ENCODE peak calls at places on chromosomes 12 and 14, in six cellular contexts. J, I, K, A, Y and N are unnamed samples.

GRCh38 chr12:1776139-1776975 is 44.0 kb upstream of the LRTM2 start:
- DNase-seq in J (no peak), I (no peak), K (peak; percentile 12), A (no peak), Y (peak; percentile 84), N (peak; percentile 60)

GRCh38 chr14:81219821-81220487 is 805 bp downstream of the GTF2A1 start:
- DNase-seq in J (peak; percentile 38), I (peak; percentile 29), K (peak; percentile 78), A (peak; percentile 18), Y (peak; percentile 19), N (peak; percentile 65)

GRCh38 chr12:12673296-12673695 is 22.7 kb downstream of the GPR19 start:
- DNase-seq in J (no peak), I (no peak), K (no peak), A (no peak), Y (no peak), N (no peak)

GRCh38 chr12:96063046-96063445 is 27.7 kb upstream of the LTA4H start:
- DNase-seq in J (no peak), I (no peak), K (no peak), A (no peak), Y (peak; percentile 22), N (no peak)

GRCh38 chr12:66189476-66189823 is 436 bp downstream of the IRAK3 start:
- DNase-seq in J (no peak), I (no peak), K (no peak), A (no peak), Y (no peak), N (peak; percentile 46)

GRCh38 chr12:78375461-78375860 is 489.1 kb upstream of the SYT1 start:
- DNase-seq in J (no peak), I (no peak), K (no peak), A (no peak), Y (no peak), N (no peak)

GRCh38 chr14:75491376-75491978 is 30.8 kb upstream of the BATF start:
- DNase-seq in J (no peak), I (no peak), K (no peak), A (no peak), Y (no peak), N (no peak)

GRCh38 chr14:67442139-67442906 is 30.4 kb upstream of the PLEK2 start:
- DNase-seq in J (peak; percentile 65), I (no peak), K (no peak), A (no peak), Y (no peak), N (no peak)

GRCh38 chr12:15049456-15050153 is 76.8 kb downstream of the PDE6H start:
- DNase-seq in J (no peak), I (no peak), K (no peak), A (no peak), Y (no peak), N (no peak)
- H3K27ac ChIP-seq in J (no peak overlapping the region), I (peak overlapping the region; percentile 49), K (no peak overlapping the region), A (no peak overlapping the region), Y (no peak overlapping the region), N (no peak overlapping the region)

DNA sequence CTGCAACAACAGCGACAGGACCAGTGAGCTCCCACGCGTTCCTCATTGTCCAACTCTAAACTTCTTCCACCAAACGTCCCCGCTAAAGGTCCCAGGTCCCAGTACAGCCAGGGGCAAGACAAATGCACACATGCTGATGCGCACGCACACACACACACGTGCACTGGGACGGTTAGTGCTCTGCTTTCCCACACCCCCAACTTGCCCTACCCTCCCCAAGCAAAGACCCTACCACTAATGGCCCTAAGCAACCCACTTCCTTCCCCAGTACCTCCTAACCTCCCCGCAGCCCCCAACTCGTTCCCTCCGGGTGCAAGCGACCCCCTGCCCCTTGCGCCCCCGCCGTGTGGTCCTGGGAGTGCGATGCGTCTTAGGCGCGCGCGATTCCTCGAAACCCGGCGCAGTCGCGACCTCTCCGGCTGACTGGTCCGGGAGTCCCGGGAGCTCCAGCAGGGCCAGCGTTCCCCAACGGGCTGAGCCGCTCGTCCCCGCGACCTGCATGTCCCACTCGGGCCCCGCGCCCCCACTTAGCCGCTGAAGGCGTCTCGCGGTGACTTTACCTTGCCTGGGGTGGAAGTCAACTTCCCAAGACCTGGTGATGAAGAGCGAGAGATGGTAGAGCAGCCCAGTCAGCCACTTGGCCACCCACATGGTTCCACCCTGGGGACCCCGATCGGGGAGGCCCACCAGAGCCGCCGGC is 582 bp downstream of the ADAMTS20 start:
- DNase-seq in J (no peak), I (no peak), K (peak; percentile 67), A (no peak), Y (no peak), N (peak; percentile 26)
- H3K4me3 ChIP-seq in J (no peak overlapping the region), I (no peak overlapping the region), K (peak overlapping the region; percentile 65), A (no peak overlapping the region), Y (peak overlapping the region; percentile 36), N (peak overlapping the region; percentile 36)

GRCh38 chr12:6786416-6787094 is 2.8 kb upstream of the CD4 start:
- DNase-seq in J (no peak), I (no peak), K (peak; percentile 46), A (no peak), Y (no peak), N (no peak)
- H3K27ac ChIP-seq in J (no peak overlapping the region), I (no peak overlapping the region), K (no peak overlapping the region), A (peak overlapping the region; percentile 63), Y (no peak overlapping the region), N (no peak overlapping the region)

GRCh38 chr12:113239811-113240331 is 18.6 kb downstream of the TPCN1 start:
- DNase-seq in J (no peak), I (peak; percentile 82), K (no peak), A (no peak), Y (no peak), N (peak; percentile 69)

GRCh38 chr12:113242560-113242959 is 21.3 kb downstream of the TPCN1 start:
- DNase-seq in J (no peak), I (no peak), K (no peak), A (no peak), Y (no peak), N (no peak)

GRCh38 chr12:113240395-113240794 is 19.1 kb downstream of the TPCN1 start:
- DNase-seq in J (no peak), I (no peak), K (no peak), A (no peak), Y (no peak), N (no peak)

GRCh38 chr12:113241191-113242017 is 20.1 kb downstream of the TPCN1 start:
- DNase-seq in J (peak; percentile 82), I (peak; percentile 74), K (no peak), A (no peak), Y (peak; percentile 95), N (peak; percentile 47)

DNA sequence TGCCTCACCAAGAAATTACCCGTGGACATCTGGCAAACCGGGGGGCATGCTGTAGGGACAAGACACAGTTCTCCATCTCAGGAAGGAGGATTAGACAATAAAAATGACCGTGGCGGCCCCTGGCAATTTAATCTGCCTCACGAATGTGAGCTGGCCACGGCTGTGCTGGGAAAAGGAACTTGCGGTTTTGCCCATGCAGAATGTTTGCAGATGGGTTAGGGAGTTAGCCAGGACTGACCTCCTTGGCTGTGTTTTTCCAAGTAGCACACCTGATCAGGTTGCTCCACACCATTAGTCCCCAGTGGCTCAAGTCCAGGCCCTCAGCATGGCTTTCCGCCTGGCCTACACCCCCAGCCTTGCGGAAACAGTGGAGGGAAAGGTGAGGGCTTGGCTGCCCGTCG is 20.8 kb downstream of the TPCN1 start:
- DNase-seq in J (peak; percentile 92), I (peak; percentile 33), K (no peak), A (no peak), Y (peak; percentile 76), N (no peak)
- H3K4me3 ChIP-seq in J (no peak overlapping the region), I (no peak overlapping the region), K (no peak overlapping the region), A (no peak overlapping the region), Y (no peak overlapping the region), N (no peak overlapping the region)

GRCh38 chr12:124837958-124838803 is 25.5 kb downstream of the SCARB1 start:
- DNase-seq in J (peak; percentile 92), I (peak; percentile 93), K (no peak), A (no peak), Y (peak; percentile 99), N (no peak)
- H3K27ac ChIP-seq in J (peak overlapping the region; percentile 79), I (peak overlapping the region; percentile 81), K (no peak overlapping the region), A (no peak overlapping the region), Y (peak overlapping the region; percentile 40), N (no peak overlapping the region)

GRCh38 chr14:20798932-20799331 is 3.7 kb downstream of the RNASE1 start:
- DNase-seq in J (no peak), I (no peak), K (no peak), A (no peak), Y (no peak), N (no peak)

GRCh38 chr14:20798318-20798717 is 4.3 kb downstream of the RNASE1 start:
- DNase-seq in J (peak; percentile 38), I (no peak), K (no peak), A (no peak), Y (no peak), N (no peak)

GRCh38 chr14:20801726-20802125 is 918 bp downstream of the RNASE1 start:
- DNase-seq in J (peak; percentile 77), I (peak; percentile 41), K (no peak), A (no peak), Y (no peak), N (no peak)

GRCh38 chr14:20799444-20799843 is 3.2 kb downstream of the RNASE1 start:
- DNase-seq in J (peak; percentile 35), I (no peak), K (peak; percentile 32), A (no peak), Y (no peak), N (peak; percentile 23)

DNA sequence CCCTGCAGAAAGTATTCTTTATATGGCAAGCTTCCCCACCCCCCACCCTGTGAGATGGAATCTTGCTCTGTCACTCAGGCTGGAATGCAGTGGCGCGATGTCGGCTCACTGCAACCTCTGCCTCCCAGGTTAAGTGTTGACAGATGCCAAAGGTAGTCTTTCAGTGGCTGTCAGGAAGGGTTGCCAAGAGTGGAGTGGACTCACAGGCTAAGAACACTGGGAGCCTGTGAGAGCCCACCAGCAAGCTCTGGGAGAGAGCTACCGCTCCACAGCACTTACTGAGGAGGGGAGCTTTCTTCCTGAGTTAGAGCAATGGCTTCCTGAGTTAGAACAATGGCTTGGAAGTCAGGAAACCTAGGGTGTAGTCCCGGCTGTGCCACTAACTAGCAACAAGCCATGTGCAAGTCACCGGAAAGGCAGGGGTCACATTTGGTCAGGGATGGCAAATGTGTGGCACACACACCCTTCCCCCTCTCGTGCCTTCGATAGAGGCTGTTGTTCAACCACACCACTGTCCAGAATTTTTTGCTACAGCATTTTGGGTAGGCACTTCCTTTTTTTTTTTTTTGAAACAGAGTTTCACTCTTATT is 2.6 kb downstream of the RNASE1 start:
- DNase-seq in J (peak; percentile 67), I (no peak), K (peak; percentile 28), A (no peak), Y (no peak), N (peak; percentile 18)
- H3K4me3 ChIP-seq in J (no peak overlapping the region), I (no peak overlapping the region), K (no peak overlapping the region), A (no peak overlapping the region), Y (no peak overlapping the region), N (peak overlapping the region; percentile 5)

GRCh38 chr12:105064564-105065222 is 19.6 kb downstream of the ALDH1L2 start:
- DNase-seq in J (no peak), I (no peak), K (no peak), A (no peak), Y (no peak), N (peak; percentile 20)
- H3K27ac ChIP-seq in J (no peak overlapping the region), I (no peak overlapping the region), K (no peak overlapping the region), A (no peak overlapping the region), Y (no peak overlapping the region), N (no peak overlapping the region)